ENCODE peak calls at places on chromosomes 12 and 14, in six cellular contexts. R, O, J, F, U and B are unnamed samples.

GRCh38 chr12:108831309-108831991 is 25.9 kb downstream of the SSH1 start:
- DNase-seq in O (peak; percentile 87), R (no peak), J (no peak), U (no peak), F (no peak), B (no peak)

GRCh38 chr14:100906420-100906819 is 2.9 kb upstream of the RTL1 start:
- DNase-seq in J (no peak), U (no peak), O (no peak), R (no peak), F (peak; percentile 17), B (peak; percentile 32)

GRCh38 chr14:22143360-22143759 is 445.7 kb downstream of the DAD1 start:
- DNase-seq in O (no peak), F (no peak), U (no peak), J (no peak), R (no peak), B (no peak)

GRCh38 chr12:14948672-14949071 is 10.3 kb upstream of the ERP27 start:
- DNase-seq in O (peak; percentile 90), J (peak; percentile 44), U (no peak), F (no peak), R (peak; percentile 93), B (peak; percentile 92)

GRCh38 chr12:12819752-12820311 is 6.7 kb downstream of the DDX47 start:
- DNase-seq in F (peak; percentile 11), O (no peak), R (peak; percentile 85), U (no peak), J (peak; percentile 83), B (no peak)

GRCh38 chr12:70853326-70853725 is 67.2 kb downstream of the PTPRR start:
- DNase-seq in F (no peak), R (no peak), O (no peak), J (no peak), U (peak; percentile 2), B (peak; percentile 46)

GRCh38 chr14:102810523-102810922 is 33.3 kb downstream of the TRAF3 start:
- DNase-seq in R (no peak), J (no peak), U (no peak), F (no peak), O (no peak), B (no peak)

GRCh38 chr12:65943388-65944137 is 119.3 kb downstream of the HMGA2 start:
- DNase-seq in R (no peak), O (no peak), F (no peak), J (no peak), U (no peak), B (no peak)

GRCh38 chr12:64004639-64005038 is 160.1 kb downstream of the SRGAP1 start:
- DNase-seq in U (no peak), J (no peak), R (no peak), O (no peak), F (no peak), B (no peak)

GRCh38 chr14:101507306-101508150 is 53.8 kb upstream of the DIO3 start:
- DNase-seq in U (no peak), R (no peak), F (no peak), J (no peak), O (no peak), B (no peak)

GRCh38 chr12:130634866-130635265 is 81.2 kb downstream of the RIMBP2 start:
- DNase-seq in O (no peak), F (no peak), U (no peak), R (no peak), J (no peak), B (no peak)

GRCh38 chr14:101965145-101965531 is 765 bp downstream of the DYNC1H1 start:
- DNase-seq in F (peak; percentile 11), J (peak; percentile 70), O (no peak), U (peak; percentile 54), R (peak; percentile 67), B (peak; percentile 71)

GRCh38 chr12:6715130-6715529 is 8.7 kb upstream of the COPS7A start:
- DNase-seq in J (no peak), F (no peak), O (no peak), U (no peak), R (no peak), B (no peak)

GRCh38 chr12:44972746-44973421 is 78.0 kb downstream of the DBX2 start:
- DNase-seq in U (peak; percentile 16), R (peak; percentile 5), J (peak; percentile 34), O (no peak), F (no peak), B (peak; percentile 34)

GRCh38 chr12:74105434-74105833 is 432.2 kb upstream of the ATXN7L3B start:
- DNase-seq in F (no peak), R (no peak), U (no peak), J (no peak), O (no peak), B (no peak)

GRCh38 chr12:120453977-120454376 is 7.7 kb downstream of the GATC start:
- DNase-seq in J (peak; percentile 42), F (peak; percentile 47), O (no peak), R (peak; percentile 18), U (peak; percentile 45), B (peak; percentile 67)

GRCh38 chr12:91133871-91134270 is 22.6 kb upstream of the LUM start:
- DNase-seq in R (no peak), O (no peak), F (no peak), U (no peak), J (no peak), B (no peak)

GRCh38 chr12:115305867-115306266 is 621.9 kb upstream of the TBX3 start:
- DNase-seq in F (no peak), O (no peak), U (no peak), R (no peak), J (no peak), B (no peak)

GRCh38 chr12:50862316-50862715 is 19.6 kb downstream of the TMPRSS12 start:
- DNase-seq in U (no peak), J (peak; percentile 64), F (no peak), R (no peak), O (no peak), B (no peak)

GRCh38 chr14:99982449-99983250 is 82.6 kb upstream of the EVL start:
- DNase-seq in R (peak; percentile 73), F (peak; percentile 57), O (peak; percentile 33), J (peak; percentile 74), U (peak; percentile 39), B (peak; percentile 78)

GRCh38 chr12:53659011-53659551 is 16.8 kb downstream of the ATP5MC2 start:
- DNase-seq in R (peak; percentile 90), O (no peak), F (no peak), J (peak; percentile 81), U (peak; percentile 96), B (no peak)

GRCh38 chr14:54901380-54902142 is 1.1 kb downstream of the GCH1 start:
- DNase-seq in F (no peak), O (no peak), U (no peak), J (peak; percentile 14), R (peak; percentile 17), B (no peak)

GRCh38 chr14:54906075-54906474 is 3.4 kb upstream of the GCH1 start:
- DNase-seq in O (no peak), U (no peak), R (no peak), J (no peak), F (no peak), B (no peak)

GRCh38 chr14:54902521-54903420 is at the start of gene GCH1:
- DNase-seq in F (peak; percentile 91), U (peak; percentile 72), R (peak; percentile 70), O (no peak), J (peak; percentile 71), B (peak; percentile 70)

DNA sequence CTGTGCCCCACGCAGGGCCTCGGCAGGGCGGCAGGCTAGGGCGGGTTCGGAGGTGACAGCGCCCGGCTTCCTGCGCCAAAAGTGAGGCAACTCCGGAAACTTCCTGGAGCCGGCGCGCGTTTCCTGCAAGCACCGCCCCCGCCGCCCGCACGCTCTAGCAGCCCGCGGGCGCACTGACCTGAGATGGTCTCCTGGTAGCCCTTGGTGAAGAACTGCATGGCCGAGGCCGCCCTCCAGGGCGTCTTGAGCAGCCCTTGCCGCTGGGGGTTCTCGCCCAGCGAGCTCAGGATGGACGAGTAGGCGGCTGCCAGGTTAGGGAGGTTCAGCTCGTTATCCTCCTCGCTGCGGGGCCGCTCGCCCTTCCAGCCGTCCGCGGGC is 494 bp downstream of the GCH1 start:
- DNase-seq in F (peak; percentile 39), U (peak; percentile 62), R (no peak), O (no peak), J (peak; percentile 76), B (peak; percentile 77)
- TF ChIP-seq MYC in F (peak; percentile 22), U (peak; percentile 65), R (no peak), O (no peak), J (no peak), B (no peak)

GRCh38 chr12:25065035-25065434 is 116.1 kb upstream of the BCAT1 start:
- DNase-seq in R (no peak), U (no peak), F (no peak), O (no peak), J (no peak), B (no peak)
- TF ChIP-seq MYC in R (no peak), U (no peak), F (no peak), O (no peak), J (no peak), B (no peak)

DNA sequence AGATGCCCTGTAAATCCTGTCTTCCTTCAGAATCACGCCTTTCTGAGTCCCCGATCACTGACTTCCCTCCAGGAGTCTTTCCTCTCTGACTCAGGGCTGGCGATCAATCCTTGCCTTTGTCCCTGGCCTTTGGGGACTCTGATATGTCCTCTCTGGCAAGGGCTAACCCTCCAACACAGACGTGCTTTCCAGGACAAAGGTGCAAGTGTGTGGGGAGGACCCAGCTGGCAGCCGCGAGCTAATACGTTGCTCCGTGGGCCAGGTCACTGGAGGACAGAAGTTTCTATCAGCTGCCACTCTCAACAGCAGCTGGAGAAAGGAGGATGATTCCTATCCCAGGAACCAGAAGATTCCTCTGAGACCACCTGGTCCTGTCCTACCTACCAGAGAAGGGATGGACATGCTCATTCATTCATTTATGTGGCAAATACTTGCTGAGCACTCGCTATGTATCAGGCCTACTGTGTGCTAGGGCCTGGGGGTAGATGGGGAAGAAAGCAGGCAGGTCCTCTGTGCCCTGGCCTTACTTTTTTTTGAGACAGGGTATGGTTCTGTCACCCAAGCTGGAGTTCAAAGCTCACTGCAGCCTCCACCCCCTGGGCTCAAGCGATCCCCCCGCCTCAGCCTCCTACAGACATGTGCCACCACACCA is 8.5 kb upstream of the SCARB1 start:
- DNase-seq in U (no peak), R (no peak), F (no peak), O (no peak), J (no peak), B (no peak)
- TF ChIP-seq MYC in U (no peak), R (no peak), F (no peak), O (no peak), J (no peak), B (no peak)

GRCh38 chr12:19641235-19642080 is 202.2 kb downstream of the AEBP2 start:
- DNase-seq in U (no peak), R (no peak), J (no peak), F (no peak), O (no peak), B (no peak)

GRCh38 chr12:19646599-19646998 is 207.3 kb downstream of the AEBP2 start:
- DNase-seq in R (no peak), U (no peak), J (no peak), O (no peak), F (no peak), B (no peak)

GRCh38 chr12:19642305-19642704 is 203.0 kb downstream of the AEBP2 start:
- DNase-seq in J (no peak), U (no peak), O (no peak), R (no peak), F (no peak), B (no peak)

GRCh38 chr12:19645823-19646222 is 206.5 kb downstream of the AEBP2 start:
- DNase-seq in F (no peak), J (no peak), O (no peak), R (no peak), U (no peak), B (no peak)

DNA sequence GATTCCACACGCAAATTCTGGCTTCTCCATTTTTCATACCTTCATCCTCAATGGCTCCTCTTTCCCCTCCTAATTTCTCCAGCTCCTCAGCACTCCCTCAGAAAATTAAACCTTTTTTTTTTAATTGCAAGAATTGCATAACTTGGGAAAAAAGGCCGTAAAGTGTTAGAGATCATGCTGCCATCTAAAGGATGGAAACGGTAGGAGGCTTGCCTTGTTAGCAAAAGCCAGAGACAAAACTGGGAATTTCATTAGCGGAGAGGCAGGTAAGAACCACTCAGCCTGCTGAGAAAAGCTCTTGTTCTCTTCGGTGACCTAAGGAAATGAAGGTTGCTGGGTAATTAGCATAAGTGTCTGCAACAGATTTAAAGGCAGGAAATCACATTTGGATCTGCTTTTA is 204.3 kb downstream of the AEBP2 start:
- DNase-seq in F (no peak), J (peak; percentile 69), O (no peak), U (peak; percentile 5), R (peak; percentile 83), B (peak; percentile 34)
- TF ChIP-seq MYC in F (no peak), J (no peak), O (no peak), U (no peak), R (no peak), B (no peak)